ENCODE peak calls at places on chromosomes 12 and 14, in seven cellular contexts. One of them, this sample, is unnamed.

GRCh38 chr14:86532219-86532618 is 1002.3 kb downstream of the FLRT2 start:
- DNase-seq in NCI-H1092: peak; percentile 9
- DNase-seq in activated T-helper 1 cell treated with anti-CD3 and anti-CD28 coated beads, Interleukin-12 subunit alpha, Interleukin-12 subunit beta, Interleukin-2, Interleukin-4 antibody, amounts not matched to agents 30 ng/mL and 10 ng/mL and 1 ng/mL, durations not matched to agents 14 hours and 24 hours and 36 hours: no peak
- DNase-seq in M059J: no peak
- DNase-seq in upper lobe of right lung: no peak
- DNase-seq in suprapubic skin: no peak
- DNase-seq in hypothalamus: no peak
- DNase-seq in this sample: no peak

GRCh38 chr12:85016423-85016822 is 19.7 kb downstream of the TSPAN19 start:
- DNase-seq in NCI-H1092: no peak
- DNase-seq in activated T-helper 1 cell treated with anti-CD3 and anti-CD28 coated beads, Interleukin-12 subunit alpha, Interleukin-12 subunit beta, Interleukin-2, Interleukin-4 antibody, amounts not matched to agents 30 ng/mL and 10 ng/mL and 1 ng/mL, durations not matched to agents 14 hours and 24 hours and 36 hours: no peak
- DNase-seq in M059J: peak; percentile 49
- DNase-seq in upper lobe of right lung: no peak
- DNase-seq in suprapubic skin: no peak
- DNase-seq in hypothalamus: no peak
- DNase-seq in this sample: no peak

GRCh38 chr14:63853831-63854293 is 1.1 kb downstream of the SYNE2 start:
- DNase-seq in NCI-H1092: peak; percentile 66
- DNase-seq in activated T-helper 1 cell treated with anti-CD3 and anti-CD28 coated beads, Interleukin-12 subunit alpha, Interleukin-12 subunit beta, Interleukin-2, Interleukin-4 antibody, amounts not matched to agents 30 ng/mL and 10 ng/mL and 1 ng/mL, durations not matched to agents 14 hours and 24 hours and 36 hours: peak; percentile 46
- DNase-seq in M059J: peak; percentile 84
- DNase-seq in upper lobe of right lung: peak; percentile 76
- DNase-seq in suprapubic skin: peak; percentile 83
- DNase-seq in hypothalamus: no peak
- DNase-seq in this sample: no peak

GRCh38 chr12:109113661-109114321 is 2.6 kb upstream of the ACACB start:
- DNase-seq in NCI-H1092: no peak
- DNase-seq in activated T-helper 1 cell treated with anti-CD3 and anti-CD28 coated beads, Interleukin-12 subunit alpha, Interleukin-12 subunit beta, Interleukin-2, Interleukin-4 antibody, amounts not matched to agents 30 ng/mL and 10 ng/mL and 1 ng/mL, durations not matched to agents 14 hours and 24 hours and 36 hours: no peak
- DNase-seq in M059J: no peak
- DNase-seq in upper lobe of right lung: no peak
- DNase-seq in suprapubic skin: no peak
- DNase-seq in hypothalamus: no peak
- DNase-seq in this sample: no peak

GRCh38 chr12:32399373-32400113 is at the start of gene FGD4:
- DNase-seq in NCI-H1092: peak; percentile 78
- DNase-seq in activated T-helper 1 cell treated with anti-CD3 and anti-CD28 coated beads, Interleukin-12 subunit alpha, Interleukin-12 subunit beta, Interleukin-2, Interleukin-4 antibody, amounts not matched to agents 30 ng/mL and 10 ng/mL and 1 ng/mL, durations not matched to agents 14 hours and 24 hours and 36 hours: peak; percentile 55
- DNase-seq in M059J: peak; percentile 86
- DNase-seq in upper lobe of right lung: peak; percentile 97
- DNase-seq in suprapubic skin: peak; percentile 84
- DNase-seq in hypothalamus: peak; percentile 38
- DNase-seq in this sample: peak; percentile 94

GRCh38 chr12:49086116-49086515 is 8.5 kb downstream of the DHH start:
- DNase-seq in NCI-H1092: no peak
- DNase-seq in activated T-helper 1 cell treated with anti-CD3 and anti-CD28 coated beads, Interleukin-12 subunit alpha, Interleukin-12 subunit beta, Interleukin-2, Interleukin-4 antibody, amounts not matched to agents 30 ng/mL and 10 ng/mL and 1 ng/mL, durations not matched to agents 14 hours and 24 hours and 36 hours: no peak
- DNase-seq in M059J: no peak
- DNase-seq in upper lobe of right lung: no peak
- DNase-seq in suprapubic skin: no peak
- DNase-seq in hypothalamus: no peak
- DNase-seq in this sample: no peak

GRCh38 chr12:82740129-82741000 is 53.7 kb downstream of the TMTC2 start:
- DNase-seq in NCI-H1092: no peak
- DNase-seq in activated T-helper 1 cell treated with anti-CD3 and anti-CD28 coated beads, Interleukin-12 subunit alpha, Interleukin-12 subunit beta, Interleukin-2, Interleukin-4 antibody, amounts not matched to agents 30 ng/mL and 10 ng/mL and 1 ng/mL, durations not matched to agents 14 hours and 24 hours and 36 hours: no peak
- DNase-seq in M059J: peak; percentile 3
- DNase-seq in upper lobe of right lung: no peak
- DNase-seq in suprapubic skin: no peak
- DNase-seq in hypothalamus: no peak
- DNase-seq in this sample: no peak

GRCh38 chr14:61551419-61551818 is 143.9 kb upstream of the HIF1A start:
- DNase-seq in NCI-H1092: no peak
- DNase-seq in activated T-helper 1 cell treated with anti-CD3 and anti-CD28 coated beads, Interleukin-12 subunit alpha, Interleukin-12 subunit beta, Interleukin-2, Interleukin-4 antibody, amounts not matched to agents 30 ng/mL and 10 ng/mL and 1 ng/mL, durations not matched to agents 14 hours and 24 hours and 36 hours: no peak
- DNase-seq in M059J: no peak
- DNase-seq in upper lobe of right lung: no peak
- DNase-seq in suprapubic skin: no peak
- DNase-seq in hypothalamus: no peak
- DNase-seq in this sample: no peak

GRCh38 chr14:31927348-31927826 is 149.7 kb upstream of the ARHGAP5 start:
- DNase-seq in NCI-H1092: no peak
- DNase-seq in activated T-helper 1 cell treated with anti-CD3 and anti-CD28 coated beads, Interleukin-12 subunit alpha, Interleukin-12 subunit beta, Interleukin-2, Interleukin-4 antibody, amounts not matched to agents 30 ng/mL and 10 ng/mL and 1 ng/mL, durations not matched to agents 14 hours and 24 hours and 36 hours: no peak
- DNase-seq in M059J: peak; percentile 95
- DNase-seq in upper lobe of right lung: no peak
- DNase-seq in suprapubic skin: no peak
- DNase-seq in hypothalamus: no peak
- DNase-seq in this sample: no peak

GRCh38 chr12:52074656-52075408 is 4.7 kb upstream of the SMIM41 start:
- DNase-seq in NCI-H1092: no peak
- DNase-seq in activated T-helper 1 cell treated with anti-CD3 and anti-CD28 coated beads, Interleukin-12 subunit alpha, Interleukin-12 subunit beta, Interleukin-2, Interleukin-4 antibody, amounts not matched to agents 30 ng/mL and 10 ng/mL and 1 ng/mL, durations not matched to agents 14 hours and 24 hours and 36 hours: no peak
- DNase-seq in M059J: no peak
- DNase-seq in upper lobe of right lung: peak; percentile 51
- DNase-seq in suprapubic skin: no peak
- DNase-seq in hypothalamus: no peak
- DNase-seq in this sample: no peak

GRCh38 chr14:66464261-66464660 is 21.9 kb upstream of the CCDC196 start:
- DNase-seq in NCI-H1092: no peak
- DNase-seq in activated T-helper 1 cell treated with anti-CD3 and anti-CD28 coated beads, Interleukin-12 subunit alpha, Interleukin-12 subunit beta, Interleukin-2, Interleukin-4 antibody, amounts not matched to agents 30 ng/mL and 10 ng/mL and 1 ng/mL, durations not matched to agents 14 hours and 24 hours and 36 hours: no peak
- DNase-seq in M059J: no peak
- DNase-seq in upper lobe of right lung: no peak
- DNase-seq in suprapubic skin: no peak
- DNase-seq in hypothalamus: no peak
- DNase-seq in this sample: no peak

GRCh38 chr14:103740991-103741689 is 25.5 kb downstream of the ZFYVE21 start:
- DNase-seq in NCI-H1092: no peak
- DNase-seq in activated T-helper 1 cell treated with anti-CD3 and anti-CD28 coated beads, Interleukin-12 subunit alpha, Interleukin-12 subunit beta, Interleukin-2, Interleukin-4 antibody, amounts not matched to agents 30 ng/mL and 10 ng/mL and 1 ng/mL, durations not matched to agents 14 hours and 24 hours and 36 hours: no peak
- DNase-seq in M059J: peak; percentile 5
- DNase-seq in upper lobe of right lung: no peak
- DNase-seq in suprapubic skin: no peak
- DNase-seq in hypothalamus: no peak
- DNase-seq in this sample: peak; percentile 71

GRCh38 chr14:100679707-100680438 is 46.8 kb upstream of the DLK1 start:
- DNase-seq in NCI-H1092: peak; percentile 7
- DNase-seq in activated T-helper 1 cell treated with anti-CD3 and anti-CD28 coated beads, Interleukin-12 subunit alpha, Interleukin-12 subunit beta, Interleukin-2, Interleukin-4 antibody, amounts not matched to agents 30 ng/mL and 10 ng/mL and 1 ng/mL, durations not matched to agents 14 hours and 24 hours and 36 hours: no peak
- DNase-seq in M059J: peak; percentile 90
- DNase-seq in upper lobe of right lung: no peak
- DNase-seq in suprapubic skin: no peak
- DNase-seq in hypothalamus: no peak
- DNase-seq in this sample: no peak

GRCh38 chr12:16006752-16007151 is 95.6 kb downstream of the DERA start:
- DNase-seq in NCI-H1092: no peak
- DNase-seq in activated T-helper 1 cell treated with anti-CD3 and anti-CD28 coated beads, Interleukin-12 subunit alpha, Interleukin-12 subunit beta, Interleukin-2, Interleukin-4 antibody, amounts not matched to agents 30 ng/mL and 10 ng/mL and 1 ng/mL, durations not matched to agents 14 hours and 24 hours and 36 hours: no peak
- DNase-seq in M059J: no peak
- DNase-seq in upper lobe of right lung: no peak
- DNase-seq in suprapubic skin: no peak
- DNase-seq in hypothalamus: no peak
- DNase-seq in this sample: no peak

GRCh38 chr12:111932241-111932640 is 80.7 kb downstream of the TMEM116 start:
- DNase-seq in NCI-H1092: no peak
- DNase-seq in activated T-helper 1 cell treated with anti-CD3 and anti-CD28 coated beads, Interleukin-12 subunit alpha, Interleukin-12 subunit beta, Interleukin-2, Interleukin-4 antibody, amounts not matched to agents 30 ng/mL and 10 ng/mL and 1 ng/mL, durations not matched to agents 14 hours and 24 hours and 36 hours: no peak
- DNase-seq in M059J: no peak
- DNase-seq in upper lobe of right lung: no peak
- DNase-seq in suprapubic skin: no peak
- DNase-seq in hypothalamus: no peak
- DNase-seq in this sample: no peak

GRCh38 chr14:20415723-20416622 is 2.7 kb upstream of the TEP1 start:
- DNase-seq in NCI-H1092: peak; percentile 15
- DNase-seq in activated T-helper 1 cell treated with anti-CD3 and anti-CD28 coated beads, Interleukin-12 subunit alpha, Interleukin-12 subunit beta, Interleukin-2, Interleukin-4 antibody, amounts not matched to agents 30 ng/mL and 10 ng/mL and 1 ng/mL, durations not matched to agents 14 hours and 24 hours and 36 hours: peak; percentile 21
- DNase-seq in M059J: peak; percentile 66
- DNase-seq in upper lobe of right lung: no peak
- DNase-seq in suprapubic skin: no peak
- DNase-seq in hypothalamus: no peak
- DNase-seq in this sample: no peak

GRCh38 chr14:105487449-105487985 is 831 bp downstream of the CRIP1 start:
- DNase-seq in NCI-H1092: no peak
- DNase-seq in activated T-helper 1 cell treated with anti-CD3 and anti-CD28 coated beads, Interleukin-12 subunit alpha, Interleukin-12 subunit beta, Interleukin-2, Interleukin-4 antibody, amounts not matched to agents 30 ng/mL and 10 ng/mL and 1 ng/mL, durations not matched to agents 14 hours and 24 hours and 36 hours: peak; percentile 71
- DNase-seq in M059J: no peak
- DNase-seq in upper lobe of right lung: peak; percentile 88
- DNase-seq in suprapubic skin: no peak
- DNase-seq in hypothalamus: no peak
- DNase-seq in this sample: no peak

GRCh38 chr14:103142031-103142430 is 18.8 kb downstream of the TNFAIP2 start:
- DNase-seq in NCI-H1092: peak; percentile 27
- DNase-seq in activated T-helper 1 cell treated with anti-CD3 and anti-CD28 coated beads, Interleukin-12 subunit alpha, Interleukin-12 subunit beta, Interleukin-2, Interleukin-4 antibody, amounts not matched to agents 30 ng/mL and 10 ng/mL and 1 ng/mL, durations not matched to agents 14 hours and 24 hours and 36 hours: no peak
- DNase-seq in M059J: no peak
- DNase-seq in upper lobe of right lung: no peak
- DNase-seq in suprapubic skin: no peak
- DNase-seq in hypothalamus: no peak
- DNase-seq in this sample: no peak